ENCODE peak calls at places on chromosomes 5 and 9, in seven cellular contexts. Y is HepG2, S is spleen, I is endothelial cell of umbilical vein, A is A549, Q is Peyer's patch, X is IMR-90. Z is an unnamed sample.

GRCh38 chr5:178553517-178553916 is 36.7 kb downstream of the COL23A1 start:
- DNase-seq in Y (no peak), S (peak; percentile 36), I (no peak), A (no peak), Q (no peak), X (no peak), Z (no peak)

GRCh38 chr5:140785905-140786686 is at the start of gene PCDHA1:
- DNase-seq in Y (no peak), S (no peak), I (no peak), A (peak; percentile 46), Q (no peak), X (no peak), Z (no peak)

GRCh38 chr5:33310471-33310870 is 130.3 kb upstream of the TARS1 start:
- DNase-seq in Y (no peak), S (no peak), I (no peak), A (peak; percentile 12), Q (no peak), X (peak; percentile 95), Z (no peak)

GRCh38 chr5:126917918-126918623 is 112.3 kb downstream of the MARCHF3 start:
- DNase-seq in Y (no peak), S (no peak), I (peak; percentile 16), A (peak; percentile 60), Q (no peak), X (peak; percentile 74), Z (no peak)

GRCh38 chr9:130041648-130042405 is 1.2 kb downstream of the FNBP1 start:
- DNase-seq in Y (no peak), S (peak; percentile 82), I (peak; percentile 36), A (peak; percentile 33), Q (no peak), X (peak; percentile 21), Z (no peak)

GRCh38 chr9:79610019-79610760 is 38.4 kb downstream of the TLE4 start:
- DNase-seq in Y (no peak), S (no peak), I (no peak), A (no peak), Q (no peak), X (peak; percentile 45), Z (no peak)

GRCh38 chr5:149495673-149496072 is 55.6 kb downstream of the CSNK1A1 start:
- DNase-seq in Y (no peak), S (no peak), I (no peak), A (no peak), Q (no peak), X (no peak), Z (no peak)

GRCh38 chr9:31916591-31917223 is 467.7 kb upstream of the ACO1 start:
- DNase-seq in Y (peak; percentile 11), S (no peak), I (no peak), A (no peak), Q (no peak), X (no peak), Z (no peak)

GRCh38 chr9:95086564-95086955 is 230.9 kb downstream of the FANCC start:
- DNase-seq in Y (no peak), S (peak; percentile 53), I (no peak), A (no peak), Q (no peak), X (no peak), Z (no peak)

GRCh38 chr9:114348906-114349482 is 19.3 kb downstream of the ORM2 start:
- DNase-seq in Y (peak; percentile 45), S (peak; percentile 92), I (peak; percentile 52), A (peak; percentile 90), Q (peak; percentile 93), X (peak; percentile 99), Z (peak; percentile 57)

GRCh38 chr9:98097836-98098235 is 21.2 kb downstream of the TRIM14 start:
- DNase-seq in Y (no peak), S (no peak), I (no peak), A (no peak), Q (no peak), X (no peak), Z (no peak)

GRCh38 chr5:168747987-168748777 is 169.0 kb upstream of the PANK3 start:
- DNase-seq in Y (peak; percentile 25), S (peak; percentile 72), I (no peak), A (peak; percentile 46), Q (no peak), X (no peak), Z (no peak)

GRCh38 chr5:53265043-53265442 is 155.5 kb upstream of the MOCS2 start:
- DNase-seq in Y (no peak), S (no peak), I (no peak), A (no peak), Q (no peak), X (peak; percentile 20), Z (no peak)

GRCh38 chr9:81431662-81432061 is 257.7 kb downstream of the TLE1 start:
- DNase-seq in Y (no peak), S (no peak), I (peak; percentile 29), A (no peak), Q (no peak), X (peak; percentile 99), Z (no peak)

GRCh38 chr9:3459076-3459475 is 66.7 kb downstream of the RFX3 start:
- DNase-seq in Y (no peak), S (no peak), I (no peak), A (no peak), Q (no peak), X (no peak), Z (no peak)

GRCh38 chr9:33465096-33465495 is 8.6 kb downstream of the NOL6 start:
- DNase-seq in Y (no peak), S (peak; percentile 71), I (no peak), A (no peak), Q (no peak), X (no peak), Z (no peak)

GRCh38 chr9:91261417-91261816 is 100.3 kb downstream of the AUH start:
- DNase-seq in Y (no peak), S (no peak), I (no peak), A (no peak), Q (no peak), X (no peak), Z (no peak)

GRCh38 chr9:3773661-3774060 is 247.9 kb upstream of the RFX3 start:
- DNase-seq in Y (no peak), S (no peak), I (no peak), A (no peak), Q (no peak), X (no peak), Z (no peak)

GRCh38 chr5:11146171-11146570 is 385.1 kb upstream of the DAP start:
- DNase-seq in Y (no peak), S (no peak), I (no peak), A (no peak), Q (no peak), X (no peak), Z (no peak)

GRCh38 chr5:151740336-151740942 is 18.0 kb downstream of the ATOX1 start:
- DNase-seq in Y (peak; percentile 30), S (no peak), I (peak; percentile 79), A (peak; percentile 78), Q (no peak), X (peak; percentile 96), Z (no peak)

GRCh38 chr5:24347206-24347605 is 297.6 kb downstream of the CDH10 start:
- DNase-seq in Y (no peak), S (no peak), I (no peak), A (no peak), Q (no peak), X (no peak), Z (no peak)

GRCh38 chr5:90941002-90941720 is 382.6 kb downstream of the ADGRV1 start:
- DNase-seq in Y (no peak), S (no peak), I (no peak), A (no peak), Q (no peak), X (no peak), Z (no peak)

GRCh38 chr5:34552129-34552528 is 104.0 kb upstream of the RAI14 start:
- DNase-seq in Y (no peak), S (no peak), I (no peak), A (no peak), Q (no peak), X (peak; percentile 45), Z (no peak)

GRCh38 chr9:27800159-27800558 is 226.9 kb upstream of the C9orf72 start:
- DNase-seq in Y (no peak), S (no peak), I (no peak), A (no peak), Q (no peak), X (no peak), Z (no peak)

DNA sequence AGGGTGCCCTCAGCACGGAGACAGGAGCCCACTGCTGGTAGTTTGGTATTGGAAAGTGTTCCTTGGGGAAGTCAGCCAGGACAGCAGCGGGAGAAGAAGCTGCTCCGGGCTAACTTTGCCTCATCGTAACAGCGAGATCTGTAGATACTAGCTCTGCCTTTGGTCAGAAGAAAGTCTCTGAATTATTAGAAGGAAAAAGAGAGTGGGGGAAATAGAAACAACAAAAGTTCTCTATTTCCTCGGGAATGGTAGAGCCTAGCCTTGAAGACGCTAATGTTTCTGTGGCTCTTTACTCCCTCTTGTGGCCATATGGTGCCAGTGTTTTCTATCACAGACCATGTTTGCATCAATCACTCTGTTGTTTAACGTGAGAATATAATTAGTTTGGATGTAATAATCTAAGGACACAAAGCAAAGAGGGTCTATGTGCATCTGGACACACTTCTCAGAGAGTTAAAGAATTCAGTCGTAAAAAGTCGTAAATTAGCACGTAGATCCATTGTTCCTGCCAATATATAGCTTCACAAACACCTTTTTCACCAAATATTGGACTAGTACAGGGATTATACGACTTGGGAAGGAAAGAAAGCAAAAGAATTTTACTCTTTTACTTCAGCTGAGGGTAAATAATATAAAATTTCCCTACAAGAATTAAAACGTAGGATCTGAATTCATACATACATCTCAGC is 40.2 kb upstream of the HSD17B4 start:
- DNase-seq in Y (peak; percentile 57), S (no peak), I (peak; percentile 87), A (peak; percentile 78), Q (peak; percentile 66), X (peak; percentile 81), Z (no peak)
- H3K4me3 ChIP-seq in Y (peak overlapping the region; percentile 44), S (peak overlapping the region; percentile 28), I (peak overlapping the region; percentile 79), A (peak overlapping the region; percentile 49), Q (peak overlapping the region; percentile 57), X (peak overlapping the region; percentile 59), Z (peak overlapping the region; percentile 52)

GRCh38 chr9:124855944-124856773 is 2.9 kb downstream of the WDR38 start:
- DNase-seq in Y (peak; percentile 59), S (peak; percentile 77), I (no peak), A (peak; percentile 67), Q (no peak), X (no peak), Z (no peak)
- TF ChIP-seq POLR2A in Y (no peak), S (no peak), I (peak; percentile 16), A (no peak), Q (no peak), X (no peak), Z (no peak)

DNA sequence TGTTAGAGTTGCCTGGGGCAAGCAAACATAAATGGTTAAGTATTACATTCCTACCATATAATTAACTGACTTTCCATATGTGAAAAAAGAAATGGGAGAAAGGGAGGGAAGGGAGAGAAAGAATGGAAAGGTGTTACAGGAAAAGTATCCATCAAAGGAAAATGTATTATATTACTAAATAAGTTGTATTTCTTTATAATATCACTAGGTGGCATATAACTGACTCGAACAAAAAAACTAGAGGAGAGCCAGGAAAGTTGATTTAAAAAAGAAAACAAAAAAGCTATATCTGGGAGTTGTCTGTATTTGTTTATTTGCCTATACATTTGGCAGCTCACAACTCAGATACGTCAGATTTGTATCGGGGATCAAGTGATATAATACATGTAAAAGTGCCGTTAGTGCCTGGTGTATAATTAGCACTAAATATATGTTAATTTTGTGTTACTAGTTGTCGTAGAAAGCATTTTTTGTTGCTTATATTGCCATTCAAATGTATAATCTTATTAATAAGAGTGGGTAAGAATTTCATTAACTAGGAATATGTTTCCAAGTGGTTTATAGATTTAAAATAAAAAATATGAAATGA is 59.6 kb upstream of the ADAMTS19 start:
- DNase-seq in Y (no peak), S (no peak), I (peak; percentile 4), A (no peak), Q (no peak), X (no peak), Z (no peak)
- H3K4me3 ChIP-seq in Y (no peak overlapping the region), S (no peak overlapping the region), I (no peak overlapping the region), A (no peak overlapping the region), Q (no peak overlapping the region), X (no peak overlapping the region), Z (no peak overlapping the region)

GRCh38 chr9:16315720-16316119 is 554.8 kb downstream of the BNC2 start:
- DNase-seq in Y (no peak), S (no peak), I (no peak), A (no peak), Q (no peak), X (no peak), Z (no peak)
- TF ChIP-seq POLR2A in Y (no peak), S (no peak), I (no peak), A (no peak), Q (no peak), X (no peak), Z (no peak)